ENCODE peak calls at places on chromosomes 2 and 18, in six cellular contexts. Q is OCI-LY7, T is hepatocyte, Y is GM23248, F is HCT116, D is GM23338. V is an unnamed sample.
A peak's percentile ranks its signal among the peaks of the same experiment; 100 is the strongest.

GRCh38 chr2:223674998-223675609 is 72.9 kb upstream of the SCG2 start:
- DNase-seq in Q (peak; percentile 15), T (peak; percentile 31), Y (peak; percentile 41), F (peak; percentile 54), D (no peak), V (peak; percentile 19)

GRCh38 chr2:50746526-50746925 is 285.4 kb downstream of the NRXN1 start:
- DNase-seq in Q (peak; percentile 46), T (peak; percentile 43), Y (peak; percentile 13), F (peak; percentile 28), D (peak; percentile 67), V (peak; percentile 40)

GRCh38 chr2:99480390-99480789 is 9.4 kb downstream of the REV1 start:
- DNase-seq in Q (no peak), T (peak; percentile 15), Y (peak; percentile 9), F (no peak), D (no peak), V (no peak)

GRCh38 chr2:112794131-112794733 is 9.9 kb upstream of the IL1A start:
- DNase-seq in Q (peak; percentile 80), T (peak; percentile 63), Y (peak; percentile 89), F (peak; percentile 49), D (no peak), V (no peak)

GRCh38 chr2:36871068-36871707 is 95.1 kb downstream of the STRN start:
- DNase-seq in Q (no peak), T (no peak), Y (no peak), F (no peak), D (no peak), V (no peak)

GRCh38 chr18:79573921-79574491 is 105.6 kb upstream of the CTDP1 start:
- DNase-seq in Q (no peak), T (no peak), Y (no peak), F (no peak), D (no peak), V (no peak)

GRCh38 chr2:18961991-18962421 is 372.6 kb upstream of the NT5C1B start:
- DNase-seq in Q (no peak), T (no peak), Y (no peak), F (no peak), D (no peak), V (no peak)

GRCh38 chr2:187748958-187749357 is 194.7 kb upstream of the TFPI start:
- DNase-seq in Q (no peak), T (no peak), Y (no peak), F (no peak), D (no peak), V (no peak)

GRCh38 chr2:2798337-2798736 is 467.3 kb upstream of the MYT1L start:
- DNase-seq in Q (no peak), T (no peak), Y (no peak), F (no peak), D (no peak), V (no peak)

GRCh38 chr2:69847068-69847828 is 17.8 kb downstream of the GMCL1 start:
- DNase-seq in Q (no peak), T (no peak), Y (no peak), F (no peak), D (no peak), V (no peak)
- TF ChIP-seq EZH2phosphoT487 in Q (no peak), T (no peak), Y (no peak), F (no peak), D (no peak), V (no peak)

DNA sequence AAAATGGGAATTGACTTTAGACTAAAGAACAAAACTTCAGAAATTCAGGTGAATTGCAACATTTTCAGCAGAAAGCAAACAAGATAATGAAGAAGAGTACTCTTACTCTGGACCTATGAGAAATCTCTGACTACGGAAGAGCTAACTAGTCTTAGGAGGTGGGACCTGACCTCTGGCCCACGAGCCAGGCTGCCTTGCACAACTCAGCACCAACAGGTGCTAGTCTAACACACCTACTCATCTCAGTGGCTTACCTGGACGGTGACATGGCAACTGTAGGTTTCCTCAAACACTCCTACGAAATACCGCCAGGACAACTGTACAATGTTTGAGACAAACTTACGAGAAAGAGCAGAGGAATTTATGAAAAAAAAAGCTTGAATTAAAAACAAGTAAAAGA is 3.1 kb upstream of the DSC3 start:
- DNase-seq in Q (no peak), T (no peak), Y (no peak), F (no peak), D (no peak), V (no peak)
- H3K4me3 ChIP-seq in Q (no peak overlapping the region), T (no peak overlapping the region), Y (no peak overlapping the region), F (no peak overlapping the region), D (no peak overlapping the region), V (no peak overlapping the region)

GRCh38 chr2:29263886-29264285 is 148.7 kb downstream of the CLIP4 start:
- DNase-seq in Q (no peak), T (no peak), Y (no peak), F (no peak), D (no peak), V (no peak)

GRCh38 chr2:29261003-29261402 is 145.8 kb downstream of the CLIP4 start:
- DNase-seq in Q (no peak), T (no peak), Y (no peak), F (no peak), D (no peak), V (no peak)

GRCh38 chr2:29259221-29259620 is 144.0 kb downstream of the CLIP4 start:
- DNase-seq in Q (no peak), T (no peak), Y (peak; percentile 70), F (no peak), D (no peak), V (no peak)

GRCh38 chr2:29262681-29263260 is 147.6 kb downstream of the CLIP4 start:
- DNase-seq in Q (no peak), T (no peak), Y (no peak), F (no peak), D (no peak), V (no peak)

DNA sequence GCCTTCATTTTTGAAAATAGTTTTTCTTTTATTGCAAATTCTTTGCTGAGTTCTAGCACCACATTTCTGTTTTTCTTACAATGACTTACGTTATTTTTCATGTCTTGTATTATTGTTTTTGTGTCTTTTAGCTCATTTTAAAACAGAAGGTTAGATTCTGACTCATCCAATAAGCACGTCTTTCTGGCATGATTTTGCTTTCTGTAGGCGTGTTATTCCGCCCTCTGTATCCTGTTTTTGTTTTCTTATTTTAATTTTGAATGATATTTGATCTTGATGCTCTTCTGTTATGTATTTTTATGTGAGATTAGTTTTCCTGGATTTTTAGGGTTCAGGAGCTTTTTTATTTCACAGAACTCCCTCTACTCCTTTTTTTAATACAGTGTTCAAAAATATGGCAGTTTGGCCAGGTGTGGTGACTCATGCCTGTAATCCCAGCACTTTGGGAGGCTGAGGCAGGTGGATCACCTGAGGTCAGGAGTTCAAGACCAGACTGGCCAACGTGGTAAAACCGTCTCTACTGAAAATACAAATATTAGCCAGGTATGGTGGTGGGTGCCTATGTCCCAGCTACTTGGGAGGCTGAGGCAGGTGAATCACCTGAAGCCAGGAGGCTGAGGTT is 145.0 kb downstream of the CLIP4 start:
- DNase-seq in Q (no peak), T (no peak), Y (peak; percentile 57), F (no peak), D (no peak), V (no peak)
- TF ChIP-seq EZH2phosphoT487 in Q (no peak), T (no peak), Y (no peak), F (no peak), D (no peak), V (no peak)

GRCh38 chr2:239803102-239803763 is 221.9 kb downstream of the NDUFA10 start:
- DNase-seq in Q (no peak), T (no peak), Y (no peak), F (no peak), D (no peak), V (no peak)
- H3K4me3 ChIP-seq in Q (no peak overlapping the region), T (no peak overlapping the region), Y (no peak overlapping the region), F (no peak overlapping the region), D (no peak overlapping the region), V (no peak overlapping the region)

DNA sequence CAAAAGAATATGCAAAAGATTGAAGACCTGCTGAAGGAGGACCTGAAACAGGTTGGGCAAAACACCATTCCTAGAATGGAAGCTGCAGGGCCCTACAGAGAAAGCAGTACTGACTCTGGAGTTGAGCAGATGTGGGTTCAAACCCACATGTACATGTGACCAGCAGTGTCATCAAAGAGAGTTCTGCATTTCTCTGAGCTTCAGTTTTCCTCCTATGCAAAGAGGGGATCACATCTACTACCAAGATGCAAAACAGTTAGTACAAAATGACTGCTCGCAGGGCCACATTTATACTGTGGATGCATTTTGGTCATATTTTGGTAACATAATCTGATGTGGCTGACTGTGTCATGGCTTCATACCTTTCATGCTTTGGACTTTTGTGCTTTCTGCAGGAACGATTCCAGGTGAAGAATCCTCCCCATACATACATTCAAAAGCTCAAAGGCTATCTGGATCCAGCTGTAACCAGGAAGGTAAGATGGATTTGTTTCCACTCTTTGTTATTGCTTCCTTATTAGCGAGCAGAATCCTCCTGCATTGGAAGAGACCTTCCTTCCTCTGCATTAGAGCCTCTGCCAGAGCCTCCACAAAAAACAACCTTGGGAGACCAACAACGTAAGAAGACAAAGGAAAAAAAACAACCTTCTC is 174.8 kb downstream of the PRPF40A start:
- DNase-seq in Q (peak; percentile 1), T (no peak), Y (no peak), F (no peak), D (no peak), V (no peak)
- TF ChIP-seq EZH2phosphoT487 in Q (no peak), T (no peak), Y (no peak), F (no peak), D (no peak), V (no peak)

GRCh38 chr2:217467331-217467730 is 535.5 kb downstream of the TNS1 start:
- DNase-seq in Q (no peak), T (no peak), Y (peak; percentile 58), F (no peak), D (no peak), V (no peak)

GRCh38 chr2:217465136-217465535 is 537.7 kb downstream of the TNS1 start:
- DNase-seq in Q (no peak), T (no peak), Y (no peak), F (no peak), D (no peak), V (no peak)

GRCh38 chr2:217466104-217466503 is 536.7 kb downstream of the TNS1 start:
- DNase-seq in Q (no peak), T (no peak), Y (no peak), F (no peak), D (no peak), V (no peak)

GRCh38 chr2:217468042-217468441 is 534.8 kb downstream of the TNS1 start:
- DNase-seq in Q (no peak), T (no peak), Y (no peak), F (no peak), D (no peak), V (no peak)

GRCh38 chr2:217466799-217467198 is 536.0 kb downstream of the TNS1 start:
- DNase-seq in Q (no peak), T (no peak), Y (no peak), F (no peak), D (no peak), V (no peak)
- H3K4me3 ChIP-seq in Q (no peak overlapping the region), T (no peak overlapping the region), Y (no peak overlapping the region), F (no peak overlapping the region), D (no peak overlapping the region), V (no peak overlapping the region)

V was measured in neural progenitor cell.